ENCODE peak calls at places on chromosomes 7 and 10, in nine cellular contexts. Y, Q, J, W, F, L, H, S and C are unnamed samples.

GRCh38 chr10:131114846-131115245 is 196.7 kb downstream of the TCERG1L start:
- DNase-seq in Y (no peak), Q (no peak), J (no peak), W (no peak), F (no peak), L (no peak), H (no peak), S (no peak), C (no peak)

GRCh38 chr7:27901028-27901760 is 161.2 kb downstream of the TAX1BP1 start:
- DNase-seq in Y (no peak), Q (peak), J (peak), W (no peak), F (peak), L (no peak), H (no peak), S (no peak), C (no peak)

GRCh38 chr7:90211391-90212148 is at the start of gene STEAP2:
- DNase-seq in Y (peak), Q (peak), J (peak), W (peak), F (peak), L (peak), H (peak), S (peak), C (peak)

GRCh38 chr7:89458076-89458475 is 662.5 kb upstream of the TEX47 start:
- DNase-seq in Y (no peak), Q (no peak), J (no peak), W (no peak), F (no peak), L (no peak), H (no peak), S (no peak), C (no peak)

GRCh38 chr10:1465421-1465902 is 271.9 kb downstream of the ADARB2 start:
- DNase-seq in Y (no peak), Q (no peak), J (no peak), W (no peak), F (peak), L (no peak), H (no peak), S (no peak), C (no peak)

GRCh38 chr7:151013356-151013727 is 11.0 kb downstream of the ATG9B start:
- DNase-seq in Y (no peak), Q (no peak), J (no peak), W (no peak), F (no peak), L (no peak), H (no peak), S (no peak), C (no peak)

GRCh38 chr7:92763636-92764423 is 72.5 kb downstream of the CDK6 start:
- DNase-seq in Y (no peak), Q (no peak), J (no peak), W (no peak), F (no peak), L (peak), H (peak), S (no peak), C (no peak)

GRCh38 chr7:121591916-121592315 is 195.8 kb upstream of the FAM3C start:
- DNase-seq in Y (no peak), Q (no peak), J (no peak), W (no peak), F (no peak), L (no peak), H (no peak), S (no peak), C (no peak)

GRCh38 chr10:99172130-99172738 is 63.4 kb downstream of the HPSE2 start:
- DNase-seq in Y (no peak), Q (no peak), J (no peak), W (no peak), F (peak), L (peak), H (peak), S (no peak), C (no peak)

GRCh38 chr10:127908106-127908957 is 1.4 kb downstream of the PTPRE start:
- DNase-seq in Y (peak), Q (peak), J (no peak), W (no peak), F (no peak), L (peak), H (no peak), S (no peak), C (peak)

GRCh38 chr7:92613214-92613613 is 23.0 kb upstream of the FAM133B start:
- DNase-seq in Y (no peak), Q (no peak), J (no peak), W (no peak), F (no peak), L (no peak), H (no peak), S (no peak), C (no peak)

GRCh38 chr7:22858640-22859561 is 36.3 kb upstream of the TOMM7 start:
- DNase-seq in Y (no peak), Q (peak), J (no peak), W (no peak), F (peak), L (peak), H (peak), S (no peak), C (no peak)

GRCh38 chr7:126715076-126715475 is 537.7 kb downstream of the GRM8 start:
- DNase-seq in Y (no peak), Q (no peak), J (no peak), W (no peak), F (no peak), L (no peak), H (no peak), S (no peak), C (no peak)

GRCh38 chr7:96284838-96285237 is 37.1 kb downstream of the SLC25A13 start:
- DNase-seq in Y (no peak), Q (no peak), J (peak), W (no peak), F (peak), L (no peak), H (no peak), S (no peak), C (no peak)

GRCh38 chr7:23105086-23105643 is 420 bp upstream of the KLHL7 start:
- DNase-seq in Y (no peak), Q (no peak), J (peak), W (no peak), F (peak), L (no peak), H (no peak), S (no peak), C (no peak)

GRCh38 chr7:143054621-143055020 is 2.5 kb downstream of the OR6V1 start:
- DNase-seq in Y (no peak), Q (no peak), J (no peak), W (no peak), F (no peak), L (no peak), H (no peak), S (no peak), C (no peak)

GRCh38 chr7:24788075-24788474 is 30.8 kb upstream of the GSDME start:
- DNase-seq in Y (no peak), Q (no peak), J (no peak), W (no peak), F (no peak), L (no peak), H (no peak), S (no peak), C (no peak)

GRCh38 chr7:32036557-32036956 is 33.6 kb downstream of the PDE1C start:
- DNase-seq in Y (no peak), Q (no peak), J (no peak), W (no peak), F (no peak), L (no peak), H (no peak), S (no peak), C (no peak)

GRCh38 chr7:121267612-121268011 is 61.2 kb upstream of the WNT16 start:
- DNase-seq in Y (no peak), Q (no peak), J (no peak), W (no peak), F (no peak), L (no peak), H (no peak), S (no peak), C (no peak)

GRCh38 chr7:133081119-133081604 is 728 bp downstream of the CHCHD3 start:
- DNase-seq in Y (peak), Q (no peak), J (no peak), W (no peak), F (no peak), L (no peak), H (no peak), S (peak), C (no peak)

GRCh38 chr7:51324206-51324884 is 7.7 kb upstream of the COBL start:
- DNase-seq in Y (peak), Q (no peak), J (no peak), W (no peak), F (no peak), L (no peak), H (no peak), S (no peak), C (peak)

GRCh38 chr7:17299477-17299991 is 1.1 kb downstream of the AHR start:
- DNase-seq in Y (no peak), Q (no peak), J (no peak), W (no peak), F (no peak), L (no peak), H (peak), S (no peak), C (no peak)

GRCh38 chr7:83452256-83452655 is 196.7 kb downstream of the SEMA3E start:
- DNase-seq in Y (no peak), Q (no peak), J (no peak), W (no peak), F (no peak), L (no peak), H (no peak), S (no peak), C (no peak)

GRCh38 chr7:106284516-106285050 is at the start of gene NAMPT:
- DNase-seq in Y (peak), Q (no peak), J (peak), W (peak), F (peak), L (no peak), H (no peak), S (peak), C (peak)

GRCh38 chr7:46015107-46015868 is 94.2 kb upstream of the IGFBP3 start:
- DNase-seq in Y (peak), Q (no peak), J (no peak), W (peak), F (no peak), L (no peak), H (no peak), S (no peak), C (no peak)

GRCh38 chr7:158614695-158615094 is 27.1 kb upstream of the PTPRN2 start:
- DNase-seq in Y (no peak), Q (peak), J (no peak), W (no peak), F (no peak), L (no peak), H (no peak), S (no peak), C (no peak)

GRCh38 chr10:35172574-35172973 is 45.9 kb downstream of the CREM start:
- DNase-seq in Y (peak), Q (no peak), J (no peak), W (no peak), F (no peak), L (no peak), H (no peak), S (peak), C (no peak)

GRCh38 chr7:127251458-127252379 is 1.0 kb downstream of the GRM8 start:
- DNase-seq in Y (peak), Q (no peak), J (peak), W (no peak), F (peak), L (no peak), H (no peak), S (no peak), C (no peak)

GRCh38 chr10:133104076-133104965 is 16.6 kb downstream of the ADGRA1 start:
- DNase-seq in Y (no peak), Q (no peak), J (no peak), W (no peak), F (no peak), L (no peak), H (no peak), S (no peak), C (no peak)

GRCh38 chr10:99234067-99234738 is 1.4 kb downstream of the HPSE2 start:
- DNase-seq in Y (peak), Q (no peak), J (peak), W (peak), F (peak), L (no peak), H (peak), S (peak), C (no peak)

GRCh38 chr7:21758286-21758685 is 187.4 kb downstream of the CDCA7L start:
- DNase-seq in Y (no peak), Q (no peak), J (no peak), W (no peak), F (no peak), L (no peak), H (no peak), S (no peak), C (no peak)

GRCh38 chr7:21762469-21762868 is 183.2 kb downstream of the CDCA7L start:
- DNase-seq in Y (no peak), Q (no peak), J (no peak), W (no peak), F (no peak), L (no peak), H (no peak), S (no peak), C (no peak)

GRCh38 chr7:21754963-21755362 is 190.7 kb downstream of the CDCA7L start:
- DNase-seq in Y (no peak), Q (no peak), J (no peak), W (no peak), F (no peak), L (no peak), H (no peak), S (no peak), C (no peak)

GRCh38 chr7:21753071-21753470 is 192.6 kb downstream of the CDCA7L start:
- DNase-seq in Y (no peak), Q (no peak), J (no peak), W (no peak), F (no peak), L (no peak), H (no peak), S (no peak), C (no peak)

GRCh38 chr7:21757537-21758282 is 188.0 kb downstream of the CDCA7L start:
- DNase-seq in Y (no peak), Q (no peak), J (no peak), W (no peak), F (no peak), L (no peak), H (no peak), S (no peak), C (no peak)
- TF ChIP-seq CTCF in Y (no peak), Q (no peak), J (no peak), W (no peak), F (no peak), L (no peak), H (no peak), S (no peak), C (no peak)

GRCh38 chr10:116740971-116741370 is 1.4 kb downstream of the HSPA12A start:
- DNase-seq in Y (no peak), Q (no peak), J (no peak), W (no peak), F (no peak), L (no peak), H (no peak), S (no peak), C (no peak)

GRCh38 chr10:116733566-116733965 is 8.8 kb downstream of the HSPA12A start:
- DNase-seq in Y (no peak), Q (peak), J (no peak), W (no peak), F (no peak), L (no peak), H (no peak), S (no peak), C (no peak)

GRCh38 chr10:116741391-116742351 is 695 bp downstream of the HSPA12A start:
- DNase-seq in Y (peak), Q (no peak), J (no peak), W (peak), F (no peak), L (no peak), H (no peak), S (no peak), C (no peak)

GRCh38 chr10:116738359-116738738 is 4.0 kb downstream of the HSPA12A start:
- DNase-seq in Y (no peak), Q (no peak), J (no peak), W (no peak), F (no peak), L (no peak), H (no peak), S (no peak), C (no peak)

GRCh38 chr10:116737582-116738358 is 4.6 kb downstream of the HSPA12A start:
- DNase-seq in Y (no peak), Q (no peak), J (no peak), W (no peak), F (no peak), L (no peak), H (no peak), S (no peak), C (no peak)
- TF ChIP-seq CTCF in Y (no peak), Q (peak), J (no peak), W (no peak), F (no peak), L (peak), H (peak), S (no peak), C (peak)

GRCh38 chr10:44965651-44966097 is 6.1 kb downstream of the RASSF4 start:
- DNase-seq in Y (peak), Q (no peak), J (no peak), W (no peak), F (no peak), L (no peak), H (no peak), S (no peak), C (no peak)
- TF ChIP-seq CTCF in Y (peak), Q (no peak), J (no peak), W (peak), F (no peak), L (no peak), H (no peak), S (no peak), C (no peak)

GRCh38 chr10:121669010-121669366 is 70.7 kb upstream of the FGFR2 start:
- DNase-seq in Y (no peak), Q (no peak), J (no peak), W (no peak), F (no peak), L (no peak), H (no peak), S (no peak), C (no peak)

GRCh38 chr10:121664671-121665070 is 66.4 kb upstream of the FGFR2 start:
- DNase-seq in Y (no peak), Q (no peak), J (no peak), W (no peak), F (no peak), L (no peak), H (no peak), S (no peak), C (no peak)

GRCh38 chr10:121667948-121668335 is 69.7 kb upstream of the FGFR2 start:
- DNase-seq in Y (no peak), Q (no peak), J (no peak), W (no peak), F (no peak), L (no peak), H (no peak), S (no peak), C (no peak)

GRCh38 chr10:121665809-121666208 is 67.6 kb upstream of the FGFR2 start:
- DNase-seq in Y (no peak), Q (no peak), J (no peak), W (no peak), F (no peak), L (no peak), H (no peak), S (no peak), C (no peak)

GRCh38 chr10:121668336-121669009 is 70.2 kb upstream of the FGFR2 start:
- DNase-seq in Y (peak), Q (no peak), J (no peak), W (peak), F (no peak), L (no peak), H (no peak), S (peak), C (no peak)
- TF ChIP-seq CTCF in Y (no peak), Q (no peak), J (no peak), W (no peak), F (no peak), L (no peak), H (no peak), S (no peak), C (no peak)

DNA sequence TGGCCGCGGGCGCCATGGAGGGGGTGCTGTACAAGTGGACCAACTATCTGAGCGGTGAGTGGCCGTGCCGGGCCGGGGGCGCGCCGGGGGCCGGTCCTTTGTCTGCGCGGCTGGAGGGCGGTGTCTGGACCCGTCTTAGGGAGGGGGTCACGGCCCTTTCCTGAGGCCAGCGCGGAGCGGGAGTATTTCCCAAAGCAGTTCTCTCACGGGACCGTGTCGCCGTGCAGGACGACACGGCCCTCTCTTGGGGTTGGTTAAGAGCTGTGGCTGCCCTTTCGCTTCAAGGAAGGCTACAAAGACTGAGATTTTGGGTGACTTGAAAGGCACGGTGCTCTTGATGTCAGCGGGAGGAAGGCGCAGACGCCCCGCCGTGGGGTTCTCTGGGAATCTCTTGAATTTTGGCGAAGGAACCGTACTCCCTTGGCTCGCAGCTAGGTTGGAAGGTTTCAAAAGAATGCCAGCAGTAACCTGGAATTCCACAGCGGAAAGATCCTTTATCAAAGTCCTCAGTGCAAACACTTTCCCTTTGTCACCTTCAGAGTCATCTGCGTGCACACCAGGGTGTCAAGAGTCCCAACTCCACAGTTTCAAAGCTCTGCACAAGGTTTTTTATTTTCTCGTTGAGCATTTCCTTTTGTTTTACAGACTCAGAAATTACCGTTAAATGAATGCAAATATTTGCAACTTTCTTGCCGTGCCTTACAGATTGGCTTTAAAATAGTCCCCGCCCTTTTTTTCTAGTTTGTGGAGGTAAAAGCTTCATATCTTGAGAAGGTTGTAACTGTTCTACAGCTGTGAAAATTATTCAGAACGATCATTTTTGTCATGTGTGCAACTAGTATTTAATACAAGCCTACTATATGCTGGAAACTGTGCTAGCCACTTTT is 780 bp downstream of the PLEKHA8 start:
- DNase-seq in Y (no peak), Q (no peak), J (peak), W (peak), F (no peak), L (no peak), H (peak), S (peak), C (no peak)
- TF ChIP-seq CTCF in Y (no peak), Q (no peak), J (no peak), W (no peak), F (peak), L (no peak), H (no peak), S (no peak), C (no peak)

GRCh38 chr10:46543379-46544014 is 13.0 kb downstream of the GPRIN2 start:
- DNase-seq in Y (no peak), Q (no peak), J (no peak), W (no peak), F (no peak), L (no peak), H (no peak), S (no peak), C (no peak)

GRCh38 chr10:46545861-46546590 is 10.4 kb downstream of the GPRIN2 start:
- DNase-seq in Y (peak), Q (no peak), J (no peak), W (no peak), F (no peak), L (no peak), H (no peak), S (no peak), C (peak)

GRCh38 chr10:46546591-46547330 is 9.7 kb downstream of the GPRIN2 start:
- DNase-seq in Y (peak), Q (no peak), J (no peak), W (no peak), F (no peak), L (no peak), H (no peak), S (peak), C (peak)

GRCh38 chr10:46547331-46547880 is 9.1 kb downstream of the GPRIN2 start:
- DNase-seq in Y (peak), Q (no peak), J (no peak), W (no peak), F (no peak), L (no peak), H (no peak), S (no peak), C (peak)

DNA sequence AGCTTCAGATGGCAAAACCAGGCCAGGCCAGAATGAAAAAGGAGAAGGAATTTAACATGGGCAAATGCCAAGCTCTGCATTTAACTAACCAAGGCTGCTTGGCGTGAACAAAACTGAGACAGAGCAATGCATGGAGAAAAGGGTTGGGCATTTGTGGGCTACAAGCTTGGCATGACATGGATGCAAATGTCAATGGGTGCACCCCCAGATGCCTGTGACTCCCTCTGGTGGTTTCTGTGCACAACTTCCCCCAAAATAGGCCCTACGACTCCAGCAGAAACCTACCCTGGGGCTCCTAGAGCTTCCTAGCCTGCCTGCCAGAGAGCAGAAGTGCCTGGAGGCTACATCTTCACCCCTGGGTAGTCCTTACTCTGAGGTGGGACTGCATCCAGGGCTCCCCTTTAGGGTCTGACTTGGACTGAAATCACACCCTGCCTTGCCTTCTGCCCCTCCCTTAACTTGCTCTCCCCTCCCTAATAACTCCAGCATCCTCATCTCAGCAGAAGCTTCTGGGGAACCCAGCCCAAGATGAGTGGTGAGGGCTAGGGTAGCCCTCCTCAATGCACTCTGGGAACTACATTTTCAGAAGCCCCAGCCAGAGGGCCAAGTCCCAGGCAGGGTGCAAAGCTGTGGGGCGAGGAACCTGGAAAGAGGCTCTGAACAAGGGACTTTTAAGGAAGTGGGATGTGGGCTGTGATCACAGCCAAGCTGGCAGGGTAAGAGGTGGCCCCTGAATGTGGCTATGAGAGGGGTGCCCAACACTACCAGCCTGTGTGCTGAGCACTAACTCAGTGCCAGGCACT is 11.3 kb downstream of the GPRIN2 start:
- DNase-seq in Y (peak), Q (no peak), J (no peak), W (no peak), F (peak), L (no peak), H (peak), S (no peak), C (peak)
- TF ChIP-seq CTCF in Y (no peak), Q (peak), J (no peak), W (no peak), F (no peak), L (peak), H (peak), S (no peak), C (peak)